ENCODE peak calls at places on chromosomes 7 and 10, in seven cellular contexts. T is sigmoid colon, Z is substantia nigra, D is endothelial cell, S is ELF-1, F is NCI-H345, J is A172. X is an unnamed sample.
A peak's percentile ranks its signal among the peaks of the same experiment; 100 is the strongest.

GRCh38 chr10:71600856-71601255 is 118.7 kb downstream of the C10orf105 start:
- DNase-seq in J (peak; percentile 89), Z (no peak), F (no peak), S (no peak), D (no peak), T (no peak), X (no peak)

GRCh38 chr10:91603931-91604331 is 28.9 kb downstream of the PPP1R3C start:
- DNase-seq in Z (no peak), F (no peak), D (no peak), T (no peak), S (no peak), J (peak; percentile 82), X (peak; percentile 38)

GRCh38 chr10:123408660-123409059 is 254.5 kb downstream of the BUB3 start:
- DNase-seq in J (no peak), Z (no peak), F (no peak), T (no peak), D (no peak), S (no peak), X (no peak)

GRCh38 chr7:20839987-20840386 is 53.3 kb upstream of the SP8 start:
- DNase-seq in S (no peak), D (no peak), J (no peak), Z (no peak), F (no peak), T (no peak), X (no peak)

GRCh38 chr10:7948601-7949000 is 105.9 kb upstream of the GATA3 start:
- DNase-seq in J (no peak), T (no peak), Z (no peak), S (no peak), F (no peak), D (no peak), X (no peak)

GRCh38 chr10:126892873-126893175 is 12.4 kb upstream of the DOCK1 start:
- DNase-seq in Z (no peak), S (no peak), T (no peak), D (no peak), J (no peak), F (no peak), X (no peak)

GRCh38 chr7:13724631-13725566 is 264.6 kb downstream of the ETV1 start:
- DNase-seq in Z (no peak), D (no peak), J (no peak), F (no peak), S (no peak), T (no peak), X (no peak)

GRCh38 chr7:35415411-35415822 is 161.5 kb upstream of the TBX20 start:
- DNase-seq in F (no peak), J (no peak), Z (no peak), S (peak; percentile 13), D (no peak), T (no peak), X (no peak)

GRCh38 chr7:119197172-119197871 is 972.8 kb downstream of the ANKRD7 start:
- DNase-seq in S (no peak), T (no peak), Z (no peak), F (no peak), J (no peak), D (no peak), X (no peak)

GRCh38 chr10:61634711-61635110 is 28.0 kb upstream of the CABCOCO1 start:
- DNase-seq in D (no peak), J (peak; percentile 45), Z (no peak), S (no peak), F (no peak), T (no peak), X (no peak)

GRCh38 chr7:156105337-156106106 is 293.3 kb upstream of the SHH start:
- DNase-seq in T (no peak), Z (no peak), F (no peak), D (no peak), J (no peak), S (peak; percentile 47), X (peak; percentile 37)